ENCODE peak calls at places on chromosome 1, in nine cellular contexts. M, S, Q, R, T, B, K, G and L are unnamed samples.

GRCh38 chr1:167013124-167013900 is 24.2 kb downstream of the MAEL start:
- DNase-seq in Q (no peak), K (no peak), B (no peak), R (no peak), S (no peak), G (no peak), M (no peak), T (no peak), L (no peak)

GRCh38 chr1:157145081-157145480 is 6.9 kb upstream of the ETV3 start:
- DNase-seq in B (no peak), M (no peak), G (no peak), T (no peak), Q (no peak), K (no peak), S (no peak), R (no peak), L (no peak)

GRCh38 chr1:66292341-66292740 is 241.6 kb upstream of the SGIP1 start:
- DNase-seq in G (no peak), R (no peak), S (no peak), M (no peak), B (no peak), T (no peak), Q (no peak), K (no peak), L (no peak)

GRCh38 chr1:203359010-203359571 is 8.2 kb upstream of the FMOD start:
- DNase-seq in Q (no peak), K (peak), S (no peak), B (no peak), R (no peak), M (no peak), G (no peak), T (peak), L (no peak)

GRCh38 chr1:156140879-156141707 is 12.3 kb upstream of the SEMA4A start:
- DNase-seq in M (no peak), K (no peak), G (no peak), R (no peak), B (peak), T (peak), Q (peak), S (peak), L (no peak)

GRCh38 chr1:41359211-41360073 is 1.8 kb upstream of the FOXO6 start:
- DNase-seq in M (no peak), Q (no peak), T (no peak), G (no peak), S (no peak), B (peak), R (no peak), K (no peak), L (no peak)

GRCh38 chr1:241837901-241838300 is 10.1 kb upstream of the EXO1 start:
- DNase-seq in M (peak), S (no peak), R (no peak), T (peak), B (peak), G (no peak), Q (no peak), K (peak), L (no peak)

GRCh38 chr1:84379781-84380180 is 18.5 kb upstream of the DNASE2B start:
- DNase-seq in R (no peak), B (no peak), S (no peak), Q (no peak), T (no peak), K (no peak), M (no peak), G (no peak), L (no peak)

GRCh38 chr1:51192213-51192843 is 43.7 kb upstream of the RNF11 start:
- DNase-seq in S (peak), Q (peak), B (peak), T (peak), G (peak), M (peak), K (peak), R (peak), L (peak)

GRCh38 chr1:244050835-244051444 is at the start of gene ZBTB18:
- DNase-seq in S (peak), R (no peak), K (peak), G (peak), M (no peak), T (peak), Q (no peak), B (peak), L (peak)
- H3K4me3 ChIP-seq in S (peak), R (peak), K (peak), G (peak), M (peak), T (peak), Q (peak), B (peak), L (no peak)

GRCh38 chr1:44810101-44810761 is 1.9 kb downstream of the BTBD19 start:
- DNase-seq in M (peak), G (peak), S (no peak), R (peak), T (no peak), K (peak), Q (no peak), B (no peak), L (no peak)

GRCh38 chr1:44811234-44811633 is 2.9 kb downstream of the BTBD19 start:
- DNase-seq in Q (no peak), B (no peak), R (no peak), S (no peak), M (no peak), G (peak), K (no peak), T (no peak), L (no peak)

GRCh38 chr1:44808938-44809917 is 905 bp downstream of the BTBD19 start:
- DNase-seq in T (peak), G (peak), B (peak), S (peak), M (peak), R (peak), K (peak), Q (peak), L (peak)

GRCh38 chr1:44812822-44813543 is 4.7 kb downstream of the BTBD19 start:
- DNase-seq in S (no peak), R (no peak), G (peak), K (peak), B (no peak), M (no peak), Q (no peak), T (no peak), L (no peak)

GRCh38 chr1:44811714-44812151 is 3.4 kb downstream of the BTBD19 start:
- DNase-seq in B (peak), M (no peak), S (peak), R (no peak), G (peak), T (peak), Q (no peak), K (peak), L (no peak)
- H3K4me3 ChIP-seq in B (no peak), M (no peak), S (no peak), R (no peak), G (no peak), T (peak), Q (no peak), K (peak), L (no peak)

GRCh38 chr1:21341517-21342078 is 51.3 kb upstream of the ECE1 start:
- DNase-seq in B (no peak), T (no peak), Q (no peak), S (no peak), K (no peak), R (no peak), G (no peak), M (no peak), L (no peak)
- H3K4me3 ChIP-seq in B (no peak), T (peak), Q (no peak), S (no peak), K (no peak), R (no peak), G (peak), M (no peak), L (no peak)

GRCh38 chr1:193184776-193185175 is 1.6 kb downstream of the B3GALT2 start:
- DNase-seq in Q (no peak), K (no peak), B (no peak), G (no peak), S (no peak), R (no peak), M (no peak), T (no peak), L (no peak)

GRCh38 chr1:193185861-193186714 is at the start of gene B3GALT2:
- DNase-seq in G (no peak), Q (peak), R (no peak), T (peak), S (no peak), B (no peak), K (peak), M (no peak), L (no peak)

GRCh38 chr1:193189442-193190095 is 3.2 kb upstream of the B3GALT2 start:
- DNase-seq in G (no peak), S (no peak), K (no peak), B (no peak), Q (no peak), T (no peak), M (no peak), R (no peak), L (no peak)

GRCh38 chr1:193185206-193185605 is 1.2 kb downstream of the B3GALT2 start:
- DNase-seq in B (no peak), Q (no peak), T (no peak), R (no peak), M (no peak), S (no peak), K (no peak), G (no peak), L (no peak)

DNA sequence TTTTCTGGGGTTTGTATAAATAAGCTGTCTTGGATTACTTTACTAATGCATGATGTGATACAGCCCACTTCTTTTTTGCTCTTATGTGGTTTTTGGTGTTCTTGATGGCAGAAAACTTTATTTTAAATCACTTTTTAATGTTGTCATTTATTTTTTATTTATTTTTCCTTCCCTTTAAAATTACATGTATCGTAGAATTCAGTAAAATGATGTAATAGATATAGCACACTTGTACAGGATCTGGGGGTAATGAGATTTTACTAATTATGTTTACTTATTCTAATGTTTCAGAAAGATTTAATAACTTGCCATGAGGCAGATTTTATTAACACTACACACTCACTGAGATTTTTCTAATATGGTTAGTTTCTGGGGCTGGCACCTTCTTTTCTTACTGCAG is 701 bp upstream of the B3GALT2 start:
- DNase-seq in M (no peak), R (no peak), K (no peak), G (no peak), Q (no peak), B (no peak), S (no peak), T (no peak), L (no peak)
- H3K4me3 ChIP-seq in M (no peak), R (no peak), K (no peak), G (peak), Q (no peak), B (no peak), S (no peak), T (no peak), L (no peak)

GRCh38 chr1:221735976-221736375 is 5.9 kb downstream of the DUSP10 start:
- DNase-seq in K (no peak), Q (no peak), G (no peak), S (no peak), B (no peak), R (no peak), T (no peak), M (no peak), L (no peak)
- H3K4me3 ChIP-seq in K (no peak), Q (no peak), G (no peak), S (peak), B (no peak), R (peak), T (peak), M (no peak), L (no peak)